ENCODE peak calls at places on chromosome 21, in eight cellular contexts. K is amniotic stem cell, I is Peyer's patch, H is heart left ventricle, A is sciatic nerve, C is GM04504, V is AG08396, U is AG09319. E is an unnamed sample.

GRCh38 chr21:34511787-34512451 is at the start of gene KCNE1:
- DNase-seq in K (no peak), I (no peak), H (peak), A (no peak), C (no peak), V (no peak), U (no peak), E (no peak)

GRCh38 chr21:27545754-27546349 is 579.0 kb upstream of the ADAMTS5 start:
- DNase-seq in K (no peak), I (no peak), H (no peak), A (no peak), C (no peak), V (no peak), U (no peak), E (no peak)

GRCh38 chr21:42388740-42389448 is 7.0 kb downstream of the TMPRSS3 start:
- DNase-seq in K (no peak), I (peak), H (no peak), A (no peak), C (no peak), V (no peak), U (no peak), E (no peak)

GRCh38 chr21:41328660-41329300 is 12.2 kb downstream of the FAM3B start:
- DNase-seq in K (no peak), I (no peak), H (no peak), A (no peak), C (no peak), V (no peak), U (no peak), E (no peak)

GRCh38 chr21:45994738-45995685 is 13.4 kb downstream of the COL6A1 start:
- DNase-seq in K (no peak), I (peak), H (peak), A (no peak), C (no peak), V (no peak), U (no peak), E (no peak)

GRCh38 chr21:29641635-29642550 is 297.9 kb downstream of the GRIK1 start:
- DNase-seq in K (no peak), I (no peak), H (no peak), A (no peak), C (no peak), V (no peak), U (no peak), E (no peak)

GRCh38 chr21:32021319-32022027 is 148.7 kb downstream of the HUNK start:
- DNase-seq in K (no peak), I (no peak), H (peak), A (no peak), C (no peak), V (no peak), U (no peak), E (no peak)

GRCh38 chr21:35529141-35529863 is 480.2 kb upstream of the RUNX1 start:
- DNase-seq in K (no peak), I (no peak), H (no peak), A (no peak), C (no peak), V (peak), U (no peak), E (peak)

GRCh38 chr21:38306407-38306806 is 49.6 kb downstream of the KCNJ15 start:
- DNase-seq in K (no peak), I (no peak), H (no peak), A (no peak), C (no peak), V (no peak), U (no peak), E (no peak)

GRCh38 chr21:38985423-38986378 is 180.0 kb downstream of the ETS2 start:
- DNase-seq in K (peak), I (no peak), H (peak), A (peak), C (peak), V (peak), U (peak), E (no peak)

GRCh38 chr21:36698160-36699025 is 522 bp upstream of the SIM2 start:
- DNase-seq in K (no peak), I (no peak), H (no peak), A (no peak), C (no peak), V (peak), U (no peak), E (no peak)

GRCh38 chr21:33441489-33442477 is 38.0 kb downstream of the TMEM50B start:
- DNase-seq in K (peak), I (no peak), H (peak), A (no peak), C (peak), V (peak), U (no peak), E (no peak)

GRCh38 chr21:14752006-14752909 is 206.1 kb upstream of the SAMSN1 start:
- DNase-seq in K (no peak), I (no peak), H (no peak), A (no peak), C (no peak), V (no peak), U (no peak), E (no peak)

GRCh38 chr21:44370027-44370735 is 16.8 kb downstream of the TRPM2 start:
- DNase-seq in K (peak), I (peak), H (no peak), A (peak), C (peak), V (peak), U (no peak), E (peak)

GRCh38 chr21:34908424-34909055 is 140.6 kb downstream of the RUNX1 start:
- DNase-seq in K (no peak), I (no peak), H (no peak), A (no peak), C (no peak), V (no peak), U (no peak), E (no peak)

GRCh38 chr21:45132841-45133573 is 58.6 kb downstream of the ADARB1 start:
- DNase-seq in K (no peak), I (no peak), H (no peak), A (peak), C (no peak), V (no peak), U (no peak), E (no peak)

GRCh38 chr21:46229133-46229922 is 754 bp upstream of the LSS start:
- DNase-seq in K (no peak), I (no peak), H (no peak), A (peak), C (no peak), V (peak), U (no peak), E (no peak)

GRCh38 chr21:27761623-27762022 is 794.7 kb upstream of the ADAMTS5 start:
- DNase-seq in K (no peak), I (no peak), H (no peak), A (no peak), C (no peak), V (no peak), U (no peak), E (no peak)

GRCh38 chr21:37338671-37339526 is 27.7 kb upstream of the DYRK1A start:
- DNase-seq in K (peak), I (no peak), H (peak), A (no peak), C (peak), V (peak), U (peak), E (no peak)

GRCh38 chr21:25936776-25937175 is 202.0 kb downstream of the GABPA start:
- DNase-seq in K (no peak), I (no peak), H (no peak), A (no peak), C (no peak), V (no peak), U (no peak), E (no peak)

GRCh38 chr21:31801551-31802234 is 69.8 kb upstream of the SCAF4 start:
- DNase-seq in K (no peak), I (no peak), H (no peak), A (no peak), C (no peak), V (no peak), U (no peak), E (no peak)

GRCh38 chr21:42093991-42094417 is 22.9 kb downstream of the UMODL1 start:
- DNase-seq in K (peak), I (no peak), H (no peak), A (no peak), C (peak), V (peak), U (peak), E (no peak)

GRCh38 chr21:39676054-39676771 is 63.5 kb downstream of the B3GALT5 start:
- DNase-seq in K (no peak), I (no peak), H (peak), A (no peak), C (no peak), V (no peak), U (no peak), E (no peak)

GRCh38 chr21:19322360-19322759 is 918.8 kb upstream of the TMPRSS15 start:
- DNase-seq in K (no peak), I (no peak), H (no peak), A (no peak), C (no peak), V (no peak), U (no peak), E (no peak)

GRCh38 chr21:35859677-35860076 is 200.6 kb downstream of the SETD4 start:
- DNase-seq in K (no peak), I (peak), H (no peak), A (no peak), C (no peak), V (no peak), U (no peak), E (no peak)

GRCh38 chr21:41458121-41458520 is 32.1 kb downstream of the MX1 start:
- DNase-seq in K (no peak), I (no peak), H (no peak), A (no peak), C (no peak), V (no peak), U (no peak), E (no peak)

GRCh38 chr21:31449912-31450535 is 106.0 kb upstream of the TIAM1 start:
- DNase-seq in K (no peak), I (no peak), H (no peak), A (no peak), C (no peak), V (no peak), U (no peak), E (no peak)

GRCh38 chr21:42025392-42026071 is 15.4 kb upstream of the ZBTB21 start:
- DNase-seq in K (no peak), I (no peak), H (no peak), A (no peak), C (no peak), V (peak), U (no peak), E (no peak)

GRCh38 chr21:14838400-14838799 is 226.4 kb downstream of the NRIP1 start:
- DNase-seq in K (no peak), I (no peak), H (no peak), A (no peak), C (no peak), V (no peak), U (no peak), E (no peak)

GRCh38 chr21:31173881-31174555 is 135.7 kb upstream of the KRTAP19-8 start:
- DNase-seq in K (no peak), I (no peak), H (peak), A (no peak), C (no peak), V (no peak), U (no peak), E (no peak)

GRCh38 chr21:43585924-43586411 is 73.3 kb downstream of the HSF2BP start:
- DNase-seq in K (peak), I (no peak), H (peak), A (no peak), C (peak), V (peak), U (peak), E (no peak)

GRCh38 chr21:17903029-17903806 is 84.1 kb upstream of the C21orf91 start:
- DNase-seq in K (peak), I (no peak), H (no peak), A (no peak), C (peak), V (no peak), U (no peak), E (no peak)

GRCh38 chr21:37087188-37087587 is 14.1 kb downstream of the TTC3 start:
- DNase-seq in K (no peak), I (no peak), H (no peak), A (no peak), C (peak), V (peak), U (peak), E (no peak)

GRCh38 chr21:33011462-33011861 is 14.3 kb upstream of the OLIG2 start:
- DNase-seq in K (no peak), I (no peak), H (no peak), A (no peak), C (peak), V (peak), U (no peak), E (no peak)

GRCh38 chr21:31894441-31894840 is 21.6 kb downstream of the HUNK start:
- DNase-seq in K (no peak), I (no peak), H (no peak), A (no peak), C (no peak), V (no peak), U (no peak), E (no peak)

GRCh38 chr21:15552914-15553491 is 176.8 kb upstream of the USP25 start:
- DNase-seq in K (no peak), I (no peak), H (no peak), A (no peak), C (peak), V (no peak), U (no peak), E (no peak)

GRCh38 chr21:31948681-31949080 is 75.9 kb downstream of the HUNK start:
- DNase-seq in K (no peak), I (no peak), H (no peak), A (no peak), C (no peak), V (no peak), U (no peak), E (no peak)

GRCh38 chr21:42840411-42841155 is 38.8 kb downstream of the WDR4 start:
- DNase-seq in K (no peak), I (peak), H (no peak), A (peak), C (no peak), V (no peak), U (no peak), E (no peak)